ENCODE peak calls at places on chromosomes 16 and 17, in four cellular contexts. R is K562, Q is H1, G is HepG2. Y is an unnamed sample.

GRCh38 chr17:77124192-77124908 is 16.4 kb upstream of the SEC14L1 start:
- DNase-seq in Q (no peak), R (peak), G (no peak), Y (peak)

GRCh38 chr17:63275318-63275967 is 170.7 kb downstream of the CYB561 start:
- DNase-seq in R (peak), Q (no peak), G (peak), Y (peak)

GRCh38 chr16:85750827-85751641 is at the start of gene C16orf74:
- DNase-seq in R (peak), G (no peak), Q (no peak), Y (no peak)

GRCh38 chr17:8868529-8868951 is 1.1 kb upstream of the PIK3R6 start:
- DNase-seq in G (no peak), Q (no peak), R (no peak), Y (no peak)

GRCh38 chr17:42683407-42684031 is 1.2 kb downstream of the CNTNAP1 start:
- DNase-seq in R (no peak), G (no peak), Q (peak), Y (no peak)

GRCh38 chr17:28968914-28969295 is 17.6 kb upstream of the PHF12 start:
- DNase-seq in G (peak), Q (no peak), R (no peak), Y (no peak)

GRCh38 chr17:61551255-61551742 is 39.7 kb downstream of the NACA2 start:
- DNase-seq in R (peak), G (peak), Q (no peak), Y (peak)

GRCh38 chr17:66849136-66849655 is 14.3 kb downstream of the CACNG5 start:
- DNase-seq in G (no peak), Q (no peak), R (no peak), Y (no peak)

GRCh38 chr17:8954339-8954738 is 11.2 kb downstream of the PIK3R5 start:
- DNase-seq in Q (no peak), R (no peak), G (no peak), Y (no peak)

GRCh38 chr16:12601290-12601900 is 202.3 kb downstream of the CPPED1 start:
- DNase-seq in G (no peak), Q (no peak), R (no peak), Y (no peak)

GRCh38 chr16:50400967-50401348 is 32.2 kb upstream of the BRD7 start:
- DNase-seq in G (no peak), R (no peak), Q (no peak), Y (no peak)

GRCh38 chr17:44065668-44066203 is 735 bp downstream of the LSM12 start:
- DNase-seq in G (no peak), Q (no peak), R (no peak), Y (no peak)

GRCh38 chr17:69492410-69493071 is 78.0 kb downstream of the MAP2K6 start:
- DNase-seq in Q (no peak), R (no peak), G (no peak), Y (peak)

GRCh38 chr16:5851583-5851982 is 754.0 kb upstream of the EEF2KMT start:
- DNase-seq in Q (no peak), G (no peak), R (no peak), Y (no peak)

GRCh38 chr16:68760671-68761275 is 23.7 kb downstream of the CDH1 start:
- DNase-seq in G (peak), R (peak), Q (no peak), Y (no peak)

GRCh38 chr17:5226940-5227878 is 7.5 kb downstream of the SCIMP start:
- DNase-seq in R (no peak), Q (no peak), G (no peak), Y (no peak)

GRCh38 chr16:13858873-13859580 is 60.9 kb upstream of the ERCC4 start:
- DNase-seq in Q (no peak), G (peak), R (no peak), Y (no peak)

GRCh38 chr16:7404217-7404616 is 71.6 kb downstream of the RBFOX1 start:
- DNase-seq in R (no peak), G (no peak), Q (no peak), Y (no peak)

GRCh38 chr17:6608321-6608720 is 32.2 kb downstream of the KIAA0753 start:
- DNase-seq in Q (no peak), R (no peak), G (no peak), Y (peak)

GRCh38 chr17:27989046-27989445 is 53.4 kb upstream of the NLK start:
- DNase-seq in G (no peak), R (no peak), Q (no peak), Y (no peak)

GRCh38 chr16:56964243-56965148 is 2.7 kb downstream of the CETP start:
- DNase-seq in R (peak), Q (peak), G (peak), Y (peak)

GRCh38 chr17:3903051-3903825 is 10.4 kb upstream of the CAMKK1 start:
- DNase-seq in R (no peak), Q (no peak), G (no peak), Y (no peak)

GRCh38 chr17:7242717-7243576 is 698 bp upstream of the GABARAP start:
- DNase-seq in Q (peak), G (peak), R (peak), Y (peak)

GRCh38 chr17:50631908-50632571 is 2.6 kb upstream of the ABCC3 start:
- DNase-seq in R (no peak), G (no peak), Q (no peak), Y (no peak)

GRCh38 chr17:31428111-31428510 is 36.6 kb downstream of the RAB11FIP4 start:
- DNase-seq in Q (no peak), G (no peak), R (no peak), Y (no peak)

GRCh38 chr17:6471531-6472465 is 27.5 kb downstream of the PIMREG start:
- DNase-seq in G (no peak), Q (no peak), R (no peak), Y (no peak)

GRCh38 chr16:87465306-87465705 is 27.5 kb downstream of the ZCCHC14 start:
- DNase-seq in R (peak), Q (no peak), G (peak), Y (no peak)

GRCh38 chr16:85898521-85899442 is at the start of gene IRF8:
- DNase-seq in G (no peak), R (no peak), Q (peak), Y (no peak)

GRCh38 chr17:81996757-81997441 is 19.5 kb downstream of the ASPSCR1 start:
- DNase-seq in R (no peak), Q (no peak), G (peak), Y (no peak)

GRCh38 chr17:39483506-39483905 is 22.2 kb downstream of the CDK12 start:
- DNase-seq in R (no peak), Q (no peak), G (no peak), Y (no peak)

GRCh38 chr16:66476328-66477027 is 49.4 kb downstream of the BEAN1 start:
- DNase-seq in R (peak), Q (peak), G (no peak), Y (no peak)

GRCh38 chr17:73343168-73343634 is 31.4 kb upstream of the CDC42EP4 start:
- DNase-seq in R (no peak), Q (peak), G (no peak), Y (no peak)

GRCh38 chr17:70259400-70259799 is 90.1 kb downstream of the KCNJ2 start:
- DNase-seq in G (no peak), Q (no peak), R (no peak), Y (no peak)

GRCh38 chr17:63998050-63998720 is at the start of gene PRR29:
- DNase-seq in Q (peak), G (peak), R (peak), Y (no peak)

GRCh38 chr17:63701477-63702222 is 1.7 kb upstream of the LIMD2 start:
- DNase-seq in Q (no peak), R (peak), G (no peak), Y (no peak)

GRCh38 chr16:56317998-56318912 is 107.1 kb downstream of the AMFR start:
- DNase-seq in Q (peak), G (peak), R (peak), Y (peak)

GRCh38 chr17:48627625-48628510 is 1.7 kb upstream of the HOXB9 start:
- DNase-seq in Q (no peak), R (peak), G (no peak), Y (no peak)
- TF ChIP-seq EZH2 in Q (no peak), R (no peak), G (peak), Y (no peak)

GRCh38 chr16:556479-557173 is 3.6 kb upstream of the PRR35 start:
- DNase-seq in R (no peak), Q (no peak), G (no peak), Y (no peak)
- H3K27ac ChIP-seq in R (no peak), Q (no peak), G (no peak), Y (no peak)

DNA sequence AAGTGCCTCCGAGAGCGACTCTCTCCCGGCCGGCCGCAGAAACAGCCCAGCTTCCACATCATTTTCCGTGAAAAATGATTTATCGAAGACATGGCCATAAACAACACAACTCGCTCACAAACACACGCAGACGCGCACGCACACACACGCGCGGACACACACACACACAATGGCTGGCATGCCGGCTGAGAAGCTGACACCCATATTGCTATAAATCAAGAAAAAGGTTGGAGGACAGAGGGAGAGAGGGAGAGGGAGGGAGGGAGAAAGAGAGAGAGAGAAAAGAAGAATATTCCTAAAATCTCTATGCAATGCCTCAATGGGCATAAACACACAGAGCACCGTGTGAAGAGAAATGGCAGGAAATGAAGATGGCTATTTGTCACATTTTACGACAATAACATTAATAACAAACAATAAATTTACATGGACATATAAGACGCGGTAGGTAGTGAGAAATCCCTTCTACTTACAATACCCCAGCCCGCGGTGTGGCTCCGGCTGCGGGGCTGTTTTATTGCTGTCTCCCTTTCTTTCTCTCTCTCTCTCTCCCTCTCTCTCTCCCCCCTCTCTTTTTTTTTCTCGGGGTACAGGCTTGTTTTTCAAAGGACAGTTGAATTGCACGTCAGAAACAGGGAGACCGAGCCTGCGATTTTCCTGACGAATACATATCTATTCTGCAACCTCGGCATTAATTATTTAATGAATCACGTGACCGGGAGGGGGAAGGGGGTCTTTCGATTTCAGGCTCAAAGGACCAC is 9.5 kb downstream of the HOXB4 start:
- DNase-seq in R (no peak), Q (no peak), G (no peak), Y (no peak)
- TF ChIP-seq FOSL1 in R (no peak), Q (no peak), G (no peak), Y (no peak)

GRCh38 chr17:58329035-58329807 is 626 bp upstream of the TSPOAP1 start:
- DNase-seq in Q (peak), G (peak), R (peak), Y (no peak)
- TF ChIP-seq EZH2 in Q (no peak), G (no peak), R (peak), Y (no peak)

GRCh38 chr16:81524382-81524781 is 79.8 kb downstream of the CMIP start:
- DNase-seq in R (no peak), G (no peak), Q (no peak), Y (no peak)

GRCh38 chr16:81528258-81528657 is 83.7 kb downstream of the CMIP start:
- DNase-seq in G (no peak), Q (no peak), R (peak), Y (no peak)

GRCh38 chr16:81526935-81527334 is 82.3 kb downstream of the CMIP start:
- DNase-seq in R (peak), Q (no peak), G (no peak), Y (no peak)

GRCh38 chr16:81527477-81528178 is 83.0 kb downstream of the CMIP start:
- DNase-seq in Q (no peak), G (no peak), R (no peak), Y (no peak)

DNA sequence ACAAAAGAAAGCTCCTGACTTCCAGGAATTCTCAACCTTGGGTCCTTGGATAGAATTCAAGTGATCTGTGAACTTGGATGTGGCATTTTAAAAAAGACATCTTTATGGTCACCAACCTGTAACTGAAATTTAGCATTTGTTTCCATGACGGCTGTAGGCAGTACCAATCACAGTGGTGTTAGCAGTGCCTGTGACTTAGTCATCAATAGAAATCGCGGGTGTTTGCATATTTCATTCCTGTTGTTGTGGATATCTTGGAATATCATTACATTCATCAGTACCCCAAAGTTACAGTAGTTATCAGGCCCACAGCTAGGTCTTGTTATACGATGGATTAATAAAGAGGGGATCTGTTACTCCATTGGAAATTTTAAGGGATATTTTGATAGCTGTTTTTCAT is 81.6 kb downstream of the CMIP start:
- DNase-seq in G (no peak), R (no peak), Q (no peak), Y (no peak)
- H3K27ac ChIP-seq in G (no peak), R (peak), Q (no peak), Y (no peak)

DNA sequence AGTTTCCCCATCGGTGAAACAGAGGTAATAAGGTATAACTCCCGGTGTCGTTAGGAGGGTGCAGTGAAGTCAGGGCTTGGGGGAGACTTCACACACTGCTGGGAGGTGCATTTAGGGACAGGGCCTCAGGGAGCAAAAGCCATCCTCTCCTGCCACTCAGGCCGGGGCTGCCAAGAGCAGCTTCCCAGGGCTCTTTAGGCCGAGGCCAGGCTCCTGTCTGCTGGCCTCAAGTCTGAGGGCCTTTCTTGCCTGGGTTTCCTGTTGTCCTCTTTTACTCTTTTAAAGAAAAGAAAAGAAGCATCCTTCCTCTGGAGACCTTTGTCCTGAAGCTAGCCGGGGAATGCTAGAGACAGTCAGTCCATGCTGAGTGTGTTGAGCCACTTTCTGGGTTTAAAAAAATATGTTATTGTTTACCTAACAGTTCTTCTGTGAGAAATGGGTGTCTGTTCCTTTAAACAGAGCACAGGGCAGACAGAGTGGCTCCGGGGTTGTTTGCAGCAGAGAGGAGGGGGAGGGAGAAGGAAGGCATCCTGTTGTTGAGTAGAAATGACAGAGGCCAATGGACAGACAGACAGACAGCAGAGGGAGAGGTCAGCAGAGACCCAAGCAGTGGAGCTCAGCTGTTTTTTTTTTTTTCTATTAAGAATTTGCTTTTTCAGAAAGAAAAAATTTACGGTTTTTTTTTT is 79.1 kb downstream of the C17orf67 start:
- DNase-seq in R (no peak), Q (no peak), G (peak), Y (no peak)
- TF ChIP-seq FOSL1 in R (no peak), Q (no peak), G (no peak), Y (no peak)

GRCh38 chr17:47850692-47851573 is at the start of gene SP6:
- DNase-seq in R (peak), Q (peak), G (peak), Y (peak)
- TF ChIP-seq EZH2 in R (no peak), Q (peak), G (peak), Y (no peak)

GRCh38 chr17:75163074-75163473 is 8.8 kb upstream of the JPT1 start:
- DNase-seq in Q (no peak), R (no peak), G (no peak), Y (no peak)

GRCh38 chr17:75155191-75155601 is 884 bp upstream of the JPT1 start:
- DNase-seq in G (no peak), R (no peak), Q (no peak), Y (no peak)

GRCh38 chr17:75160211-75160610 is 5.9 kb upstream of the JPT1 start:
- DNase-seq in G (no peak), Q (no peak), R (no peak), Y (no peak)

GRCh38 chr17:75154195-75155106 is at the start of gene JPT1:
- DNase-seq in Q (peak), G (peak), R (peak), Y (peak)

DNA sequence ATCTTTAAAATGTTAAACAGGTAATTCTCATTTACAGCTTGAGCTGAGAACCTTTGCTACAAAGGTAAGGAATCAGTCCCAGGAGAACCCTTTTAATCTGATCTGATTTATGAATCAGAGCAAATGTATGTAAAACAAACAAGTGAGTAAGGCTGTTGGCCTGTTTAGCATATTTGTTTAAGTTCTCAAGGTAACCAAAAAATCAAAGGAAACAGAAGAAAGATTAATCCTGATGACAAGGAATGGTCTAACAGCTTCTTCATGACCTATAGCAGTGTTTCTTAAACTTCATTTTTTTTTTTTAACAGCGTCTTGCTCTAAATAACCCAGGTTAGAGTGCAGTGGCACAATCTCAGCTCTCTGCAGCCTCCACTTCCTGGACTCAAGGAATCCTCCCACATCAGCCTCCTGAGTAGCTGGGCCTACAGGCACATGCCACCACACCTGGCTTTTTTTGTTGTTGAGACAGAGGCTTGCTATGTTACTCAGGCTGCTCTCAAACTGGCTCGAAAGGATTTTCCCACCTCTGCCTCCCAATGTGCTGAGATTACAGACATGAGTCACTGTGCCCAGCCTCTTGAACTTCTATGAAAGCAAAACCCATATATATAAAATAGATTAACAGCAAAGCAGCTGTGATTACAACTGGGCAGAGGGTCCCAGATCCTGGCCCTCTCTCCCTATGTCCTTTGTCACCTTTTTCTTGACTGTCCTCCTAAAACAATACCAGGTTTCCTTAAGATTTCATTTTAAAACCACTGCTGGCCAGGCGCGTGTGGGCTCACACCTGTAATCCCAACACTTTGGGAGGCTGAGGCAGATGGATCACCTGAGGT is 5.1 kb upstream of the JPT1 start:
- DNase-seq in Q (no peak), G (no peak), R (no peak), Y (peak)
- H3K27ac ChIP-seq in Q (no peak), G (no peak), R (no peak), Y (peak)

GRCh38 chr16:71188956-71189712 is 41.4 kb downstream of the HYDIN start:
- DNase-seq in Q (no peak), G (no peak), R (no peak), Y (no peak)
- TF ChIP-seq FOSL1 in Q (no peak), G (no peak), R (no peak), Y (no peak)

Y was measured in HCT116.